ENCODE peak calls at places on chromosomes 7 and 10, in five cellular contexts. Z is mammary epithelial cell, M is psoas muscle, Y is cardiac muscle cell, A is HCT116. S is an unnamed sample.

GRCh38 chr10:75210193-75211006 is at the start of gene VDAC2:
- DNase-seq in Z (peak), M (peak), Y (peak), A (peak), S (peak)

GRCh38 chr10:85008493-85009181 is 680.2 kb downstream of the CCSER2 start:
- DNase-seq in Z (no peak), M (no peak), Y (no peak), A (no peak), S (no peak)

GRCh38 chr10:92822060-92822634 is 26.2 kb upstream of the EXOC6 start:
- DNase-seq in Z (peak), M (no peak), Y (no peak), A (no peak), S (no peak)

GRCh38 chr7:14521183-14521582 is 381.4 kb downstream of the DGKB start:
- DNase-seq in Z (no peak), M (no peak), Y (no peak), A (no peak), S (no peak)

GRCh38 chr7:158471716-158472115 is 115.9 kb downstream of the PTPRN2 start:
- DNase-seq in Z (no peak), M (no peak), Y (no peak), A (no peak), S (no peak)

GRCh38 chr10:21334891-21335696 is 190.4 kb downstream of the SKIDA1 start:
- DNase-seq in Z (peak), M (peak), Y (no peak), A (no peak), S (no peak)

GRCh38 chr10:73922007-73922863 is 11.3 kb downstream of the PLAU start:
- DNase-seq in Z (no peak), M (no peak), Y (no peak), A (no peak), S (peak)

GRCh38 chr10:72819053-72819452 is 74.5 kb upstream of the OIT3 start:
- DNase-seq in Z (no peak), M (no peak), Y (no peak), A (no peak), S (no peak)

GRCh38 chr7:4074994-4075393 is 607.1 kb upstream of the FOXK1 start:
- DNase-seq in Z (no peak), M (no peak), Y (no peak), A (peak), S (no peak)

GRCh38 chr10:124603376-124604213 is 140.6 kb downstream of the FAM53B start:
- DNase-seq in Z (no peak), M (peak), Y (no peak), A (no peak), S (no peak)

GRCh38 chr10:70174058-70174741 is 3.9 kb upstream of the SAR1A start:
- DNase-seq in Z (peak), M (no peak), Y (no peak), A (no peak), S (peak)

GRCh38 chr10:21526952-21527633 is 1.6 kb upstream of the SKIDA1 start:
- DNase-seq in Z (peak), M (peak), Y (peak), A (no peak), S (peak)

GRCh38 chr10:113856563-113856962 is 2.1 kb downstream of the NHLRC2 start:
- DNase-seq in Z (no peak), M (no peak), Y (no peak), A (no peak), S (no peak)

GRCh38 chr7:71442492-71443196 is 310.7 kb downstream of the GALNT17 start:
- DNase-seq in Z (no peak), M (no peak), Y (no peak), A (no peak), S (no peak)

GRCh38 chr7:41399171-41399570 is 303.7 kb downstream of the INHBA start:
- DNase-seq in Z (no peak), M (no peak), Y (no peak), A (no peak), S (no peak)

GRCh38 chr10:132989476-132990415 is 47.4 kb upstream of the CFAP46 start:
- DNase-seq in Z (no peak), M (no peak), Y (no peak), A (no peak), S (no peak)

GRCh38 chr7:121544199-121544598 is 148.1 kb upstream of the FAM3C start:
- DNase-seq in Z (no peak), M (no peak), Y (no peak), A (no peak), S (no peak)

GRCh38 chr7:11648104-11648503 is 183.9 kb downstream of the THSD7A start:
- DNase-seq in Z (no peak), M (no peak), Y (no peak), A (no peak), S (no peak)

GRCh38 chr10:42691361-42692120 is 53.2 kb upstream of the ZNF33B start:
- DNase-seq in Z (no peak), M (no peak), Y (no peak), A (no peak), S (no peak)

GRCh38 chr10:103451871-103452713 is at the start of gene CALHM2:
- DNase-seq in Z (peak), M (peak), Y (peak), A (no peak), S (peak)

GRCh38 chr7:106178593-106179134 is 66.6 kb upstream of the SYPL1 start:
- DNase-seq in Z (peak), M (no peak), Y (no peak), A (peak), S (no peak)

GRCh38 chr10:79402625-79402946 is 42.8 kb downstream of the ZCCHC24 start:
- DNase-seq in Z (no peak), M (no peak), Y (no peak), A (no peak), S (no peak)
- H3K27ac ChIP-seq in Z (no peak), M (peak), Y (peak), A (no peak), S (no peak)

GRCh38 chr10:99938563-99938962 is 71.2 kb downstream of the DNMBP start:
- DNase-seq in Z (no peak), M (no peak), Y (no peak), A (no peak), S (no peak)
- H3K27ac ChIP-seq in Z (no peak), M (no peak), Y (no peak), A (no peak), S (no peak)

GRCh38 chr10:78433063-78433717 is 399.5 kb downstream of the RPS24 start:
- DNase-seq in Z (no peak), M (peak), Y (no peak), A (no peak), S (no peak)
- H3K27ac ChIP-seq in Z (no peak), M (no peak), Y (peak), A (no peak), S (no peak)

GRCh38 chr10:11337516-11337915 is 273.9 kb downstream of the USP6NL start:
- DNase-seq in Z (no peak), M (no peak), Y (no peak), A (no peak), S (peak)

GRCh38 chr10:11338160-11338844 is 273.1 kb downstream of the USP6NL start:
- DNase-seq in Z (no peak), M (no peak), Y (no peak), A (no peak), S (no peak)

GRCh38 chr10:11335167-11335652 is 276.2 kb downstream of the USP6NL start:
- DNase-seq in Z (no peak), M (no peak), Y (peak), A (no peak), S (no peak)

GRCh38 chr10:11335881-11336430 is 275.5 kb downstream of the USP6NL start:
- DNase-seq in Z (no peak), M (no peak), Y (no peak), A (no peak), S (no peak)

DNA sequence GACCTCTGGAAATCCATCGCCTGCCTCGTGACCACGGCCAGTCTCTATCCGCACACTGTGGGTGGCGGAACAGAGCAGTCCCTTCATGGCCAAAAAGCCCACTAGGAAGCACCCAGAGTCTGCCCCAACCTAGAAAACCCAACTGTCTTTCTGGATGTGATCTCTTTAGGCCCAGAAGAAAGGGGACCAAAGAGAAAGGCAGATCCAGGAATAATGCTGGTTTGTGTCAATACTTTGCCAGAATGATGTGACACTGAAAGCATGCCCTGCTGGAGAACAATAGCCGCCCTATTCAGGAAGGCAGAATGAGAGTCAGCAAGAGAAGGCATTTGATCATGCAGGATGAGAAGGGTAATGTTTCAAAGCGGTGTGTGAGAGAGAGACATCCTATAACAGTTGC is 274.7 kb downstream of the USP6NL start:
- DNase-seq in Z (no peak), M (no peak), Y (no peak), A (no peak), S (no peak)
- H3K27ac ChIP-seq in Z (no peak), M (no peak), Y (peak), A (no peak), S (no peak)

GRCh38 chr10:108393111-108393510 is 1228.6 kb upstream of the SORCS1 start:
- DNase-seq in Z (peak), M (no peak), Y (no peak), A (no peak), S (no peak)
- H3K27ac ChIP-seq in Z (no peak), M (no peak), Y (no peak), A (no peak), S (no peak)

DNA sequence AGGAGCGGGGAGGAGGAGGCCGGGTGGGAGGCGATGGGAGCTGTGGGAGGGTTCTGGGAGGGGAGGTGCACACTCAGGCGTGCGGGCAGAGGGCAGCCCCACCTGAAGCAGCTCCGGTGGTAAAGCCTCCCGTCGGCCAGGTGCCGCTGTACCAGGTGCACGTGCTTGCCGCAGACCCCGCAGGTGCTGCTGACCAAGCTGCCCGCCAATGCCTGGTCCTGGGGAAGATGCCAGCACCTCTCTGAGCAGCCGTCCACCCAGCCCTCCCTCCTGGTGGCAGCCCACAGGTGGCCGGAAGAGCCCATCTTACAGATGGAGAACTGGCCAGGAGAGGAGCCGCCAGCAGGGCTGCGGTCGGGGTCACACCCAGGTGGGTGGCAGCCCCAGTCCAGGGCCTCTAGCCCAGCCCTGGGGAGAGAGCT is 12.6 kb downstream of the MICALL2 start:
- DNase-seq in Z (no peak), M (no peak), Y (no peak), A (no peak), S (no peak)
- H3K27ac ChIP-seq in Z (no peak), M (no peak), Y (no peak), A (peak), S (no peak)